ENCODE peak calls at places on chromosomes 2 and 18, in ten cellular contexts. M is adrenal gland; B is naive thymus-derived CD4-positive, alpha-beta T cell; E is kidney epithelial cell; H is GM06990; F is CD8-positive, alpha-beta memory T cell; S is IMR-90; A is prostate gland; P is upper lobe of right lung; V is right lobe of liver. Z is an unnamed sample.

GRCh38 chr2:47506024-47506423 is 103.1 kb downstream of the MSH2 start:
- DNase-seq in M (no peak), B (no peak), E (no peak), H (no peak), F (no peak), S (no peak), A (no peak), P (no peak), V (no peak), Z (no peak)

GRCh38 chr2:190718652-190719526 is 70.0 kb downstream of the NAB1 start:
- DNase-seq in M (peak; percentile 56), B (no peak), E (peak; percentile 91), H (peak; percentile 42), F (no peak), S (peak; percentile 81), A (peak; percentile 7), P (no peak), V (no peak), Z (no peak)

GRCh38 chr2:30273574-30273929 is 42.2 kb downstream of the LBH start:
- DNase-seq in M (no peak), B (no peak), E (no peak), H (no peak), F (no peak), S (no peak), A (no peak), P (no peak), V (no peak), Z (no peak)

GRCh38 chr2:161223139-161223732 is 63.0 kb downstream of the TANK start:
- DNase-seq in M (no peak), B (no peak), E (no peak), H (no peak), F (no peak), S (peak; percentile 64), A (peak; percentile 46), P (no peak), V (no peak), Z (peak; percentile 29)

GRCh38 chr18:73741946-73742345 is 405.7 kb downstream of the FBXO15 start:
- DNase-seq in M (no peak), B (no peak), E (no peak), H (no peak), F (no peak), S (peak; percentile 68), A (no peak), P (no peak), V (no peak), Z (no peak)

GRCh38 chr2:209525336-209525735 is 101.5 kb downstream of the MAP2 start:
- DNase-seq in M (no peak), B (no peak), E (no peak), H (no peak), F (no peak), S (no peak), A (no peak), P (no peak), V (no peak), Z (no peak)

GRCh38 chr2:235146206-235146605 is 194.4 kb downstream of the SH3BP4 start:
- DNase-seq in M (no peak), B (no peak), E (no peak), H (no peak), F (no peak), S (no peak), A (no peak), P (no peak), V (no peak), Z (no peak)

GRCh38 chr2:203759692-203760365 is 53.4 kb downstream of the CD28 start:
- DNase-seq in M (peak; percentile 69), B (no peak), E (peak; percentile 88), H (no peak), F (no peak), S (peak; percentile 87), A (no peak), P (no peak), V (no peak), Z (no peak)

GRCh38 chr2:155298001-155298400 is 599.5 kb downstream of the KCNJ3 start:
- DNase-seq in M (no peak), B (no peak), E (no peak), H (no peak), F (no peak), S (no peak), A (no peak), P (no peak), V (no peak), Z (no peak)

GRCh38 chr18:63169853-63170252 is 149.7 kb downstream of the BCL2 start:
- DNase-seq in M (no peak), B (no peak), E (no peak), H (no peak), F (no peak), S (no peak), A (no peak), P (no peak), V (no peak), Z (no peak)

GRCh38 chr18:29840101-29840500 is 1202.4 kb downstream of the DSC3 start:
- DNase-seq in M (no peak), B (no peak), E (peak; percentile 75), H (no peak), F (no peak), S (peak; percentile 67), A (no peak), P (no peak), V (no peak), Z (no peak)

GRCh38 chr2:239143858-239144712 is 256.7 kb downstream of the HDAC4 start:
- DNase-seq in M (peak; percentile 57), B (no peak), E (no peak), H (peak; percentile 37), F (no peak), S (peak; percentile 53), A (no peak), P (no peak), V (peak; percentile 56), Z (peak; percentile 25)

GRCh38 chr2:173828189-173829157 is 136.7 kb downstream of the SP3 start:
- DNase-seq in M (no peak), B (no peak), E (no peak), H (no peak), F (no peak), S (peak; percentile 52), A (peak; percentile 39), P (no peak), V (no peak), Z (no peak)

GRCh38 chr2:170530284-170530745 is 184.8 kb upstream of the SP5 start:
- DNase-seq in M (peak; percentile 31), B (no peak), E (peak; percentile 25), H (no peak), F (no peak), S (peak; percentile 34), A (peak; percentile 90), P (peak; percentile 85), V (peak; percentile 84), Z (no peak)

GRCh38 chr2:1614564-1614963 is 129.8 kb downstream of the PXDN start:
- DNase-seq in M (no peak), B (no peak), E (no peak), H (no peak), F (no peak), S (no peak), A (no peak), P (no peak), V (no peak), Z (no peak)

GRCh38 chr2:40329739-40330047 is 122.2 kb downstream of the SLC8A1 start:
- DNase-seq in M (no peak), B (no peak), E (no peak), H (no peak), F (no peak), S (no peak), A (no peak), P (no peak), V (no peak), Z (no peak)

DNA sequence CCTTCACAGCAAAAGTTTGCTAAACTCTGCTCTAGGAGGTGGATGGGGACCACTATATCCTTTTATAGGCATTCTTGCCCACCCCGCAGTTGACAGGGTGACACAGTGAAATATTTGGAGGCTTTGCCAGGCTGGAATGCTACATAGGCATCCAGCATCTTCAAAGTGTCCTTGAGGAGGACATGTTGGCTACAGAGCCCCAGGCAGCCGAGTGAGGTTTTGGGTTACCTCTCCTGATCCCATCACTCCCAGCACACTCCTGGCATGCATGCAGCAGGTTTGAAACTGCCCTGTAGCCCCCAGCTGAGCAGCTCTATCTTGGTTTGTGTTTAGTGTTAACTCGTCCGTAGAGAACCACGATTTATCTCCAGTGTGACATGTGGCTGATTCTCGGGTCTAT is 7.3 kb downstream of the FOSL2 start:
- DNase-seq in M (peak; percentile 60), B (no peak), E (no peak), H (no peak), F (peak; percentile 12), S (no peak), A (no peak), P (no peak), V (no peak), Z (no peak)
- H3K4me3 ChIP-seq in M (no peak overlapping the region), B (no peak overlapping the region), E (peak overlapping the region; percentile 96), H (no peak overlapping the region), F (no peak overlapping the region), S (no peak overlapping the region), A (no peak overlapping the region), P (no peak overlapping the region), V (no peak overlapping the region), Z (no peak overlapping the region)

DNA sequence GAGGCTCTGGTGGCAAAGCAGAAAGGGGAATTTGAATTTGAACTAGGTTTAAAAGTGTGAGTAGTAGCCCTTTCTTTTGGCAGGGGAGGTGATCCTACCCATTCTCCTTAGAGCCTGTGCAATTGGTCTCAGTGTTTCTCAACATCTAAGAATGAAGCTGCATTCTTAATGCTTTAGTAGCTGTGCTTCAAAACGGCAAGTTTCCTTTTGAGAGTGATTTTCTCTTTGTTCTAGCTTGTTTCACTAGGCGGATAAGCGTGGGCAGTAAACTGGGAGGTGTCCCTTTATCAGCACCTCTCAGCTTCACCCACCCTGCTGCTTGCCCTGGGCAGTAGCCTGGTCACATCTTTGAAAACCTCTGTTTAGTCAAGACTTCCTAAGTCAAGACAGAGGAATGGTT is 6.7 kb downstream of the CRIM1 start:
- DNase-seq in M (no peak), B (no peak), E (no peak), H (no peak), F (no peak), S (peak; percentile 79), A (no peak), P (no peak), V (no peak), Z (no peak)
- H3K4me3 ChIP-seq in M (no peak overlapping the region), B (no peak overlapping the region), E (no peak overlapping the region), H (no peak overlapping the region), F (no peak overlapping the region), S (peak overlapping the region; percentile 24), A (no peak overlapping the region), P (no peak overlapping the region), V (no peak overlapping the region), Z (no peak overlapping the region)

DNA sequence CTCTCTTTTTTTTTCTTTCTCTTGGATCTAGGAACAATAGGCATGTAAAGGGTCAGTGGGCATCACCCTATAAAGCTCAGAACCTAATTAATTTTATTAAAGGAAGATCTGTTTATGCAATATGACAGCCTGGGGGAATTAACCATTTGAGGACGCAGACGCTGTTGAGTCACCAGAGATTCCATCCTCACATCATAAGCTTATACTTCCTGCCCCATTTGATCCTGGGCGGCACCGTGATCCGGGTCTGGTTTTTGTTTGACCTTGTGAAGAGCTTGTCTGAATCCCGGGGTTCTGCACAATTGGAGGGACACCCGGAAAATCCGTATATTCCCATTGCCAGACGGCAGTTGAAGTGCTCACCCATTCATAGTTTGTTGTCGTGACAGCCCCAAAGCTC is 16.8 kb upstream of the BCL11A start:
- DNase-seq in M (no peak), B (no peak), E (no peak), H (no peak), F (no peak), S (no peak), A (no peak), P (no peak), V (no peak), Z (no peak)
- H3K4me3 ChIP-seq in M (no peak overlapping the region), B (no peak overlapping the region), E (no peak overlapping the region), H (no peak overlapping the region), F (no peak overlapping the region), S (no peak overlapping the region), A (no peak overlapping the region), P (no peak overlapping the region), V (no peak overlapping the region), Z (no peak overlapping the region)

GRCh38 chr2:145757503-145758290 is 1237.8 kb upstream of the ZEB2 start:
- DNase-seq in M (no peak), B (no peak), E (no peak), H (no peak), F (no peak), S (no peak), A (no peak), P (no peak), V (no peak), Z (no peak)
- H3K4me3 ChIP-seq in M (no peak overlapping the region), B (no peak overlapping the region), E (no peak overlapping the region), H (no peak overlapping the region), F (no peak overlapping the region), S (no peak overlapping the region), A (no peak overlapping the region), P (no peak overlapping the region), V (no peak overlapping the region), Z (no peak overlapping the region)